ENCODE peak calls at places on chromosomes 11 and 22, in nine cellular contexts. V is MM.1S, S is HCT116, X is PC-3, B is GM23248, A is GM23338, C is hepatocyte, R is OCI-LY7, J is SK-N-SH. U is an unnamed sample.

GRCh38 chr11:72013765-72014711 is 15.3 kb downstream of the IL18BP start:
- DNase-seq in V (no peak), S (no peak), X (no peak), B (peak), A (no peak), C (no peak), R (no peak), J (no peak), U (no peak)

GRCh38 chr11:105720096-105720495 is 110.2 kb downstream of the GRIA4 start:
- DNase-seq in V (no peak), S (no peak), X (no peak), B (no peak), A (no peak), C (no peak), R (no peak), J (no peak), U (no peak)

GRCh38 chr11:127110542-127110941 is 110.0 kb upstream of the KIRREL3 start:
- DNase-seq in V (no peak), S (no peak), X (no peak), B (no peak), A (no peak), C (no peak), R (no peak), J (no peak), U (no peak)

GRCh38 chr11:73318501-73319011 is 10.5 kb downstream of the ARHGEF17 start:
- DNase-seq in V (no peak), S (no peak), X (no peak), B (no peak), A (no peak), C (no peak), R (no peak), J (no peak), U (no peak)

GRCh38 chr11:104219081-104219480 is 55.1 kb upstream of the PDGFD start:
- DNase-seq in V (no peak), S (no peak), X (no peak), B (peak), A (no peak), C (no peak), R (no peak), J (no peak), U (no peak)

GRCh38 chr11:6319001-6319878 is 1.1 kb downstream of the CAVIN3 start:
- DNase-seq in V (no peak), S (no peak), X (no peak), B (peak), A (peak), C (peak), R (no peak), J (peak), U (peak)

GRCh38 chr11:14454861-14455632 is 44.6 kb downstream of the COPB1 start:
- DNase-seq in V (no peak), S (no peak), X (peak), B (peak), A (peak), C (no peak), R (peak), J (peak), U (peak)

GRCh38 chr11:85813721-85814120 is 2.8 kb upstream of the SYTL2 start:
- DNase-seq in V (no peak), S (no peak), X (peak), B (no peak), A (no peak), C (peak), R (no peak), J (no peak), U (no peak)

GRCh38 chr11:126874276-126874675 is 126.3 kb downstream of the KIRREL3 start:
- DNase-seq in V (no peak), S (no peak), X (no peak), B (peak), A (no peak), C (no peak), R (no peak), J (no peak), U (no peak)

GRCh38 chr11:43278302-43278956 is 33.4 kb upstream of the API5 start:
- DNase-seq in V (peak), S (peak), X (peak), B (peak), A (peak), C (peak), R (peak), J (peak), U (peak)

GRCh38 chr22:45216133-45217003 is 24.3 kb downstream of the KIAA0930 start:
- DNase-seq in V (no peak), S (no peak), X (no peak), B (peak), A (peak), C (peak), R (no peak), J (no peak), U (peak)

GRCh38 chr11:73752216-73752867 is 8.5 kb downstream of the RAB6A start:
- DNase-seq in V (no peak), S (no peak), X (no peak), B (no peak), A (no peak), C (no peak), R (no peak), J (no peak), U (no peak)

GRCh38 chr11:12045914-12046635 is 37.6 kb upstream of the DKK3 start:
- DNase-seq in V (no peak), S (no peak), X (no peak), B (peak), A (no peak), C (no peak), R (no peak), J (no peak), U (no peak)

GRCh38 chr11:121328213-121328966 is 35.8 kb downstream of the SC5D start:
- DNase-seq in V (no peak), S (no peak), X (no peak), B (no peak), A (no peak), C (no peak), R (peak), J (no peak), U (no peak)

GRCh38 chr11:79397252-79397651 is 43.6 kb downstream of the TENM4 start:
- DNase-seq in V (no peak), S (no peak), X (no peak), B (peak), A (no peak), C (no peak), R (no peak), J (no peak), U (no peak)

GRCh38 chr22:23231471-23232093 is 51.3 kb downstream of the BCR start:
- DNase-seq in V (no peak), S (no peak), X (no peak), B (peak), A (no peak), C (no peak), R (no peak), J (no peak), U (no peak)

GRCh38 chr22:23137468-23137867 is 4.3 kb downstream of the RSPH14 start:
- DNase-seq in V (no peak), S (no peak), X (no peak), B (no peak), A (no peak), C (no peak), R (peak), J (no peak), U (no peak)

GRCh38 chr22:17773606-17774205 is 563 bp downstream of the BID start:
- DNase-seq in V (peak), S (no peak), X (peak), B (peak), A (peak), C (peak), R (peak), J (peak), U (peak)

GRCh38 chr22:40203568-40203967 is 25.8 kb downstream of the TNRC6B start:
- DNase-seq in V (peak), S (no peak), X (no peak), B (peak), A (no peak), C (no peak), R (peak), J (no peak), U (no peak)

GRCh38 chr11:134783219-134783618 is 371.2 kb upstream of the B3GAT1 start:
- DNase-seq in V (no peak), S (no peak), X (no peak), B (no peak), A (no peak), C (no peak), R (no peak), J (no peak), U (no peak)

GRCh38 chr11:96256604-96257003 is 86.4 kb downstream of the MAML2 start:
- DNase-seq in V (no peak), S (no peak), X (no peak), B (no peak), A (no peak), C (no peak), R (peak), J (no peak), U (no peak)

GRCh38 chr11:73787051-73787642 is 527 bp upstream of the MRPL48 start:
- DNase-seq in V (no peak), S (no peak), X (no peak), B (peak), A (no peak), C (no peak), R (peak), J (no peak), U (no peak)

GRCh38 chr22:48538291-48538820 is 1289.3 kb downstream of the BRD1 start:
- DNase-seq in V (no peak), S (no peak), X (no peak), B (no peak), A (no peak), C (no peak), R (no peak), J (no peak), U (no peak)

GRCh38 chr11:9385288-9385902 is 943 bp downstream of the IPO7 start:
- DNase-seq in V (peak), S (no peak), X (no peak), B (no peak), A (no peak), C (no peak), R (peak), J (no peak), U (no peak)

GRCh38 chr22:21815357-21815756 is 52.1 kb downstream of the MAPK1 start:
- DNase-seq in V (no peak), S (no peak), X (no peak), B (no peak), A (no peak), C (no peak), R (no peak), J (no peak), U (no peak)

GRCh38 chr22:24726848-24727217 is 47.7 kb downstream of the PIWIL3 start:
- DNase-seq in V (no peak), S (no peak), X (no peak), B (no peak), A (no peak), C (no peak), R (no peak), J (no peak), U (no peak)

GRCh38 chr11:70364745-70365535 is 33.4 kb upstream of the CTTN start:
- DNase-seq in V (no peak), S (no peak), X (no peak), B (no peak), A (no peak), C (no peak), R (no peak), J (no peak), U (no peak)

GRCh38 chr11:69300124-69301032 is 6.4 kb downstream of the MYEOV start:
- DNase-seq in V (no peak), S (no peak), X (peak), B (peak), A (no peak), C (no peak), R (no peak), J (no peak), U (no peak)

GRCh38 chr22:44272330-44272729 is 40.4 kb downstream of the SHISAL1 start:
- DNase-seq in V (no peak), S (no peak), X (no peak), B (no peak), A (no peak), C (no peak), R (no peak), J (no peak), U (no peak)

GRCh38 chr11:65254724-65255123 is 7.0 kb upstream of the POLA2 start:
- DNase-seq in V (no peak), S (no peak), X (no peak), B (no peak), A (no peak), C (no peak), R (no peak), J (no peak), U (no peak)

GRCh38 chr11:96105944-96106343 is 182.0 kb upstream of the MTMR2 start:
- DNase-seq in V (no peak), S (no peak), X (no peak), B (no peak), A (no peak), C (no peak), R (no peak), J (no peak), U (no peak)

GRCh38 chr11:27392715-27393114 is 29.7 kb upstream of the CCDC34 start:
- DNase-seq in V (no peak), S (no peak), X (peak), B (peak), A (peak), C (peak), R (no peak), J (no peak), U (peak)

GRCh38 chr22:42297778-42298177 is 27.3 kb upstream of the TCF20 start:
- DNase-seq in V (no peak), S (no peak), X (no peak), B (no peak), A (no peak), C (no peak), R (peak), J (no peak), U (no peak)

GRCh38 chr11:130798280-130798679 is 118.0 kb downstream of the SNX19 start:
- DNase-seq in V (no peak), S (no peak), X (peak), B (peak), A (no peak), C (no peak), R (no peak), J (no peak), U (no peak)

GRCh38 chr22:40345801-40346177 is 511 bp upstream of the ADSL start:
- DNase-seq in V (peak), S (no peak), X (peak), B (peak), A (no peak), C (peak), R (peak), J (peak), U (peak)

GRCh38 chr11:35761887-35762286 is 99.3 kb downstream of the TRIM44 start:
- DNase-seq in V (no peak), S (no peak), X (no peak), B (no peak), A (no peak), C (no peak), R (no peak), J (no peak), U (no peak)

GRCh38 chr11:123544631-123545375 is 109.6 kb downstream of the SCN3B start:
- DNase-seq in V (no peak), S (no peak), X (no peak), B (no peak), A (no peak), C (no peak), R (no peak), J (peak), U (no peak)

GRCh38 chr22:24731786-24732185 is 42.7 kb downstream of the PIWIL3 start:
- DNase-seq in V (no peak), S (no peak), X (no peak), B (no peak), A (no peak), C (no peak), R (no peak), J (no peak), U (no peak)

GRCh38 chr11:72625746-72626636 is 48.2 kb downstream of the PDE2A start:
- DNase-seq in V (no peak), S (no peak), X (no peak), B (no peak), A (peak), C (peak), R (no peak), J (peak), U (no peak)

DNA sequence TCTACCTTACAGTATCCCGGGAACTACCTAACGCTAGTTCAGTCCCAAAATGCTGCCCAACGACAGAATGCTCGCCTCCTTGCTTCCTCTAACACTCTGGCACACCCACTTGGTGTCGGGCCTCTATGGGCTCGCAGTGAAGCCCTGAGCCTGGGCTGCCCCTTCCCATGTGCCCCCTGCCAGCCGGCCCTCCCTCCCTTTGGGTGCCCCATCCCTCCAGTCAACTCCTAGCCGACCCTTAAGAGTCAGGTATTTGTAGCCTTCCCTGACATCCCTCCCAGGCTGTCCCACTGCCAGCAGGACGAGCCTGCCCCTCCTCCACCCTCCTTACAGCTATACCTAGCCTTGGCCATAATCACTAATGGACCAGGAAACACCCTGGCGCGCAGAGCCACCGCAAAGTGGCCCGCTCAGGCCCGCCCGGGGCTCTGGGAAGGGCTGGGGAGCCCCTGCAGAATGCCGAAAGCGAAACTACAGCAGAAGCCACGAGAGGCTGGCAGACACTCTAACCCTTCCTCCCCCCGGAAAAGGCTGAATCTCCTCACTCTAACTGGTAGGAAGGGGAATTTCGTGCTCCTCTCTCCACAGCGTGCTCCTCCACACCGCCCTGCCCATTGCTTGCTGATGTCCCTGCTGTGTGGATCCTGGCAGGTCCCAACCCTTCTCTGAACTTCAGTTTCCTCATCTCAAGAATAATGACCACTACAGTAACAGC is 8.2 kb downstream of the CBX7 start:
- DNase-seq in V (peak), S (no peak), X (peak), B (peak), A (peak), C (peak), R (peak), J (no peak), U (peak)
- TF ChIP-seq EZH2phosphoT487 in V (no peak), S (no peak), X (no peak), B (no peak), A (no peak), C (no peak), R (no peak), J (no peak), U (no peak)

DNA sequence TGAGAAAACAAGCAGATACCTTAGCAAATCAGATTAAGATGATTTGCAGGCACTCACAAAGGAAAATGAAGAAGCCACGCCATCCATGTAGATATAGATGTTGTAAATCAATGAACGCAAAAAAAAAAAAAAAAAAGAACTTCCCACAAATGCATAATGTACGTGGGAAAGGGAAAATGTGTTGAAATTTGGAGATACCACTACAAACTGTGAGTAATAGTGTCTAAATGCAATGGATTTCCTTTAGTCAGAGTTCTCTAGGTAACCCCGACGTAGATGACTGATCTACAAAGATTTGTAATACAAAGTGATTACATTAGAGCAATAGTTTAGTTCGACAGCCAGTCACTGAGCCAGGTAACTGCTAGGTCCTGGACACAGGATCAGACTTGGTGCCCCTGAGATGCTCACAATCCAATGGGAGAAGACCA is 785 bp upstream of the ANKRD54 start:
- DNase-seq in V (no peak), S (no peak), X (no peak), B (peak), A (no peak), C (no peak), R (no peak), J (no peak), U (no peak)
- TF ChIP-seq EZH2phosphoT487 in V (no peak), S (no peak), X (no peak), B (no peak), A (no peak), C (no peak), R (no peak), J (no peak), U (no peak)

GRCh38 chr22:46744581-46744980 is 6.5 kb upstream of the CERK start:
- DNase-seq in V (no peak), S (no peak), X (no peak), B (no peak), A (no peak), C (peak), R (no peak), J (no peak), U (no peak)
- TF ChIP-seq EZH2phosphoT487 in V (no peak), S (no peak), X (no peak), B (no peak), A (no peak), C (no peak), R (no peak), J (no peak), U (no peak)

DNA sequence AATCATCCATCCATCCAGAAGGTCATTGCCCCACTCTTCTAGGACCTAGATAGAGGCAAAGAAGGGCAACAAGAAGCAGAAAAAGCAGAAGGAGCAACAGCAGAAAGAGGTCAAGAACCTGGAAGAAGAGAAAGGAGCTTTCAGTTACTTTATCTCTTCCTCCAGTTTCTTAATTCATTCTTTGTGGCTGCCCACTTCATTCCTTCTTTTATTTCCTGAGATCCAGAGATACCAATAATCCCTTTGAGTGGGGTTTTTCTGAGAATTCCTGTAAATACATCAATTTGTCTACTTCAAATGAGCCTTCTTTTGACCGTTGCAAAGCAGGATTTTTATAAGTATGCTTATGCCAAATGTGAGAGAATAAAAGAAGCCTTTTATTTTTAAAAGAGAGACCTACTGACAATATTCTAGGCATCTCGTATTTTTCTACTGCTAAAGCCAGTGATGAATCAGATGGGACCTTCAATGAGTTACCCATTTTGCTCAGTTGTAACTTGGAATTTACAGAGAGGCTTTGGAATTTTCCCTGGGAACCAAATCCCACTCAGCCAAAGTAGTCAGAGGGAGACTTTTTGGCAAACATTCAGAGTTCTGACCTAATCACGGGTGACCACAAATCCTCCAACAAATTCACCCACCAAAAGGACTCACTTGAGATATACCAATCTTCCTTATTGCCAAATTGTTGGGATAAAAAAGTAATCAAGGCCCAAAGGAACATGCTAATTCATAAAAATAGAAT is 54.9 kb downstream of the ZC3H12C start:
- DNase-seq in V (no peak), S (peak), X (peak), B (peak), A (no peak), C (no peak), R (no peak), J (no peak), U (no peak)
- TF ChIP-seq EZH2phosphoT487 in V (no peak), S (no peak), X (no peak), B (no peak), A (no peak), C (no peak), R (no peak), J (no peak), U (no peak)

DNA sequence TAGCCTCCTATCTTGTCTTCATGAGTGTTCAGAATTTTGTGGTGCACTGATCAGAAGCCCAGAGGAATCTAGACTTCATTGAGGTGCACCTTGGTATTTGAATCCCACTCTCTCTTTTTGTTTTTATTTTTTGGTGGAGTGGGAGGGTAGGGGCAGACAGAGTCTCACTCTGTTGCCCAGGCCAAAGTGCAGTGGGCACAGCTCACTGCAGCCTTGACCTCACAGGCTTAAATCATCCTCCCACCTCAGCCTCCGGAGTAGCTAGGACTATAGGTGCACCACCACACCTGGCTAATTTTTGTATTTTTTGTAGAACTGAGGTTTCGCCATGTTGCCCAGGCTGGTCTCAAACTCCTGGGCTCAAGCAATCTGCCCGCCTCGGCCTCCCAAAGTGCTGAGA is 10.9 kb upstream of the ALG8 start:
- DNase-seq in V (no peak), S (no peak), X (no peak), B (no peak), A (no peak), C (no peak), R (no peak), J (no peak), U (no peak)
- TF ChIP-seq EZH2phosphoT487 in V (no peak), S (no peak), X (no peak), B (no peak), A (no peak), C (no peak), R (no peak), J (no peak), U (no peak)

GRCh38 chr11:44310456-44311272 is 725 bp upstream of the ALX4 start:
- DNase-seq in V (no peak), S (no peak), X (no peak), B (no peak), A (peak), C (no peak), R (no peak), J (peak), U (peak)
- TF ChIP-seq EZH2phosphoT487 in V (no peak), S (no peak), X (peak), B (peak), A (peak), C (no peak), R (no peak), J (no peak), U (peak)

GRCh38 chr11:858993-859339 is 16.3 kb downstream of the TSPAN4 start:
- DNase-seq in V (no peak), S (no peak), X (no peak), B (no peak), A (no peak), C (no peak), R (no peak), J (no peak), U (no peak)
- TF ChIP-seq EZH2phosphoT487 in V (no peak), S (no peak), X (no peak), B (no peak), A (no peak), C (no peak), R (no peak), J (no peak), U (no peak)